ENCODE peak calls at places on chromosome 21, in four cellular contexts. X is CD4-positive, alpha-beta memory T cell; P is pons; N is stimulated activated CD4-positive, alpha-beta T cell treated with anti-CD3 and anti-CD28 coated beads, TNF-alpha, amount 100 ng/mL, for 48 hours. B is an unnamed sample.

GRCh38 chr21:15291621-15292266 is 226.9 kb upstream of the NRIP1 start:
- DNase-seq in P (no peak), X (no peak), N (no peak), B (no peak)

GRCh38 chr21:43361493-43362296 is 65.2 kb downstream of the SIK1 start:
- DNase-seq in N (no peak), P (no peak), X (peak), B (no peak)

GRCh38 chr21:33368124-33368523 is 35.1 kb upstream of the IFNGR2 start:
- DNase-seq in P (no peak), N (no peak), X (no peak), B (no peak)

GRCh38 chr21:25670726-25671125 is 31.7 kb downstream of the JAM2 start:
- DNase-seq in X (no peak), N (no peak), P (no peak), B (peak)

GRCh38 chr21:42148584-42148983 is 70.4 kb upstream of the ABCG1 start:
- DNase-seq in P (no peak), N (no peak), X (no peak), B (no peak)

GRCh38 chr21:37886726-37887309 is 29.4 kb downstream of the KCNJ6 start:
- DNase-seq in N (no peak), P (no peak), X (no peak), B (peak)

GRCh38 chr21:44817914-44818635 is at the start of gene SUMO3:
- DNase-seq in X (peak), N (peak), P (peak), B (peak)

GRCh38 chr21:43921602-43921978 is 56.6 kb downstream of the AGPAT3 start:
- DNase-seq in X (peak), P (no peak), N (no peak), B (no peak)

GRCh38 chr21:32599146-32599925 is 12.8 kb downstream of the CFAP298 start:
- DNase-seq in P (no peak), N (no peak), X (no peak), B (peak)

GRCh38 chr21:15797577-15798363 is 68.0 kb downstream of the USP25 start:
- DNase-seq in X (no peak), P (no peak), N (no peak), B (no peak)

GRCh38 chr21:39527067-39527595 is 75.4 kb downstream of the SH3BGR start:
- DNase-seq in P (no peak), N (no peak), X (no peak), B (no peak)

B was measured in M059J.